ENCODE peak calls at places on chromosomes 2 and 18, in five cellular contexts. C is myocyte; Y is transverse colon; P is stimulated activated CD8-positive, alpha-beta memory T cell treated with anti-CD3 and anti-CD28 coated beads, Interleukin-15, amount 100 ng/mL, for 24 hours; Q is hippocampal formation. X is an unnamed sample.

GRCh38 chr18:7877609-7878008 is 310.5 kb downstream of the PTPRM start:
- DNase-seq in C (no peak), Q (no peak), Y (no peak), P (no peak), X (no peak)

GRCh38 chr2:203237501-203238238 is 1.1 kb upstream of the CYP20A1 start:
- DNase-seq in Y (no peak), C (no peak), P (no peak), Q (no peak), X (no peak)

GRCh38 chr2:42168459-42169099 is 574 bp upstream of the EML4 start:
- DNase-seq in Y (no peak), C (no peak), P (no peak), Q (no peak), X (no peak)

GRCh38 chr2:231984992-231985391 is 23.5 kb downstream of the DIS3L2 start:
- DNase-seq in C (no peak), Y (no peak), P (no peak), Q (no peak), X (no peak)

GRCh38 chr18:62531078-62531477 is 8.3 kb downstream of the ZCCHC2 start:
- DNase-seq in P (no peak), C (no peak), Q (no peak), Y (no peak), X (no peak)

GRCh38 chr2:169336677-169337076 is 25.7 kb downstream of the LRP2 start:
- DNase-seq in Y (no peak), Q (no peak), C (no peak), P (no peak), X (no peak)

GRCh38 chr2:142097711-142098110 is 33.1 kb downstream of the LRP1B start:
- DNase-seq in Q (no peak), Y (no peak), C (no peak), P (no peak), X (no peak)

GRCh38 chr2:60337142-60337497 is 216.3 kb downstream of the BCL11A start:
- DNase-seq in Y (no peak), P (no peak), Q (no peak), C (no peak), X (no peak)

GRCh38 chr2:28422903-28423741 is 30.5 kb downstream of the FOSL2 start:
- DNase-seq in Y (no peak), C (no peak), P (no peak), Q (no peak), X (no peak)

GRCh38 chr2:172092716-172093415 is 7.6 kb downstream of the DLX1 start:
- DNase-seq in Y (no peak), P (no peak), C (no peak), Q (no peak), X (no peak)

X was measured in cerebellum.